ENCODE peak calls at places on chromosomes 2 and 18, in eight cellular contexts. M is SK-N-SH, U is K562, H is IMR-90, R is H1, T is GM12878, I is WTC11, C is HepG2. L is an unnamed sample.

GRCh38 chr2:29245742-29246387 is 130.7 kb downstream of the CLIP4 start:
- DNase-seq in I (no peak), U (no peak), H (no peak), C (peak), M (peak), T (no peak), R (no peak), L (peak)

GRCh38 chr2:24334245-24334633 is 26.1 kb downstream of the ITSN2 start:
- DNase-seq in I (no peak), H (peak), U (no peak), T (no peak), R (no peak), M (no peak), C (peak), L (no peak)

GRCh38 chr2:150120271-150120950 is 367.1 kb downstream of the RND3 start:
- DNase-seq in H (no peak), M (no peak), C (no peak), R (no peak), U (no peak), I (no peak), T (no peak), L (no peak)

GRCh38 chr2:118990757-118991545 is 49.0 kb downstream of the MARCO start:
- DNase-seq in U (no peak), T (no peak), H (no peak), C (no peak), I (no peak), M (no peak), R (no peak), L (no peak)

GRCh38 chr18:58451115-58451971 is 177.5 kb downstream of the ALPK2 start:
- DNase-seq in U (no peak), R (no peak), M (no peak), T (no peak), C (no peak), I (no peak), H (no peak), L (no peak)

GRCh38 chr2:25314514-25315315 is 27.0 kb downstream of the DNMT3A start:
- DNase-seq in M (peak), C (peak), U (no peak), I (peak), H (peak), T (no peak), R (peak), L (no peak)

GRCh38 chr2:85937069-85937439 is 48.3 kb upstream of the ST3GAL5 start:
- DNase-seq in I (no peak), C (no peak), R (no peak), T (no peak), H (no peak), M (no peak), U (no peak), L (no peak)

GRCh38 chr2:62149708-62150107 is 46.2 kb upstream of the B3GNT2 start:
- DNase-seq in C (no peak), U (no peak), T (no peak), I (no peak), H (peak), R (no peak), M (peak), L (peak)

GRCh38 chr2:152557273-152557879 is 159.9 kb downstream of the PRPF40A start:
- DNase-seq in R (no peak), M (no peak), I (no peak), C (no peak), T (no peak), H (no peak), U (no peak), L (no peak)

GRCh38 chr18:12236934-12237832 is 17.0 kb upstream of the CIDEA start:
- DNase-seq in H (peak), M (peak), U (peak), I (peak), T (no peak), R (no peak), C (peak), L (peak)

GRCh38 chr2:75276093-75277055 is 77.1 kb upstream of the TACR1 start:
- DNase-seq in I (no peak), U (no peak), C (peak), T (no peak), H (peak), M (no peak), R (peak), L (peak)

GRCh38 chr2:84805250-84805917 is 75.5 kb downstream of the TRABD2A start:
- DNase-seq in U (no peak), M (no peak), I (no peak), H (peak), T (no peak), R (no peak), C (no peak), L (no peak)

GRCh38 chr2:235595420-235596010 is 101.7 kb downstream of the AGAP1 start:
- DNase-seq in C (peak), M (peak), H (peak), I (peak), T (no peak), U (peak), R (peak), L (peak)

GRCh38 chr2:239109041-239109915 is 261.4 kb downstream of the TWIST2 start:
- DNase-seq in R (no peak), H (peak), U (no peak), C (no peak), I (no peak), T (no peak), M (no peak), L (no peak)

GRCh38 chr18:39870586-39870985 is 2084.4 kb upstream of the PIK3C3 start:
- DNase-seq in U (no peak), M (no peak), T (no peak), R (no peak), H (no peak), C (no peak), I (no peak), L (no peak)

DNA sequence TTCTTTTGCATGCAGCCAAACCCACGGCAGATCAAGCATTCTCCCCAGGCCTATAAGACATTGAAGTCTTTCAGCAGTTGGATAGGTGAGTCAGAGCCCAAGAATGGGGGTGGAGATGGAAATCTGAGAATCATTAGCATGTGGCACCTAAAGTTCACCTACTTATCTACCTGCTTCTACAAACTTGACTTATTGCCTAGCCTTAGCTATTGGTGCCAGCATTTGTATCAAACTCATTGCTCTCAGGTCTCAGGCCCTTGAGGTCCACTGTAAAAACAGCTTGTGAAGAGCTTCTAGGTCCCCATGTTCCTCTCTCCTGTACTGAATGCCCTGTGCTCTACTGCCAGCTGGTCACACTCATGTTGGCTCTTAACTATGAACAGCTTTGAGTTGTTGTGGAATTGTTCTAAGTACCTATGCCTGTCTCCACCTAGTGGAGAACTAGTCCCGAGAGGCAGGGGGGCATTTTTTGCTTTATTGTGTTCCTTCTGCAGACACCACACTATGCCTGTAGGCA is 278.4 kb upstream of the SPRED2 start:
- DNase-seq in H (peak), U (no peak), M (no peak), I (no peak), R (peak), C (peak), T (no peak), L (peak)
- TF ChIP-seq USF2 in H (no peak), U (no peak), M (no peak), I (no peak), R (no peak), C (no peak), T (no peak), L (no peak)

DNA sequence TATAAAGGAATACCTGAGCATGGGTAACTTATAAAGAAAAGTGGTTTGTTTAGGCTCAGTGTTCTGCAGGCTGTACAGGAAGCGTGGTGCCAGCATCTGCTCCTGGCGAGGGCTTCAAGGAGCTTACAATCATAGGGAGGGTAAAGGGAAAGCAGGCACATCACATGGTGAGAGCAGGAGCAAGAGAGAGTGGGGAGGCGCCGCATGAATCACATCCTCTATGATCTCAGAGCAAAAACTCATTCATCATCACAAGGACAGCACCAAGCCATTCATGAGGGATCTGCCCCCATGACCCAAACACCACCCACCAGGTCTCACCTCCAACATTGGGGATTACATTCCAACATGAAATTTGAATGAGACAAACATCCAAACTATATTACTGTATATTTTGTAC is 32.5 kb downstream of the R3HDM1 start:
- DNase-seq in C (peak), U (no peak), M (no peak), H (peak), R (no peak), T (no peak), I (no peak), L (no peak)
- TF ChIP-seq USF2 in C (no peak), U (no peak), M (no peak), H (peak), R (no peak), T (no peak), I (no peak), L (no peak)

GRCh38 chr2:64403426-64403825 is 50.5 kb upstream of the LGALSL start:
- DNase-seq in T (no peak), C (no peak), M (no peak), R (no peak), I (no peak), H (no peak), U (no peak), L (no peak)

GRCh38 chr2:64402876-64403275 is 51.1 kb upstream of the LGALSL start:
- DNase-seq in I (no peak), H (no peak), T (no peak), M (no peak), R (no peak), U (peak), C (no peak), L (no peak)

GRCh38 chr2:64404743-64405142 is 49.2 kb upstream of the LGALSL start:
- DNase-seq in R (no peak), I (peak), U (peak), T (no peak), M (no peak), C (peak), H (no peak), L (no peak)

GRCh38 chr2:64405476-64406406 is 48.2 kb upstream of the LGALSL start:
- DNase-seq in R (no peak), C (no peak), H (peak), M (no peak), T (no peak), U (no peak), I (no peak), L (no peak)

GRCh38 chr2:64404002-64404731 is 49.8 kb upstream of the LGALSL start:
- DNase-seq in T (no peak), R (peak), I (peak), M (no peak), U (no peak), C (peak), H (peak), L (no peak)
- TF ChIP-seq USF2 in T (no peak), R (no peak), I (no peak), M (no peak), U (no peak), C (no peak), H (no peak), L (no peak)

DNA sequence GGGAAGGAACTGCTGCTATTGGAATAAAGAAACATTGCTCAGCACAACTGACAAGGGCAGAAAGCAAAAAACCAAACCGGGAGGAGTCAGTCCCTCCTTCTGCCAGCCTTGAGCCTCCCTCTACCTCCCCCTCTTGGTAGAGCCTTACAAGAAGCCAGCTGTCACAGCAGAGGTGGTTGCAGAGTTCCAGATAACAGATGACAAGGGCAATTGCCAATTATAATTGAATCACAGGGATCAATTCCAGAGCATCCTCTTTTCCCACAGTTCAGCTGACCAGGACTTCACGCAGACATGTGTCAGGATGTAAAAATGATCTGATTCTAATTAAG is 548.2 kb upstream of the LRRTM1 start:
- DNase-seq in I (peak), R (no peak), H (no peak), C (no peak), M (no peak), T (no peak), U (no peak), L (no peak)
- TF ChIP-seq USF2 in I (no peak), R (no peak), H (no peak), C (no peak), M (no peak), T (no peak), U (no peak), L (no peak)